ENCODE peak calls at places on chromosome 9, in eight cellular contexts. Q is stomach, B is sigmoid colon, C is spleen, M is H1, V is HepG2, Z is K562, X is Panc1. A is an unnamed sample. For H3K4me1, the result is how much of the 10 kb centered on the place peaks cover.

GRCh38 chr9:115604831-115605483 is 487.0 kb upstream of the TNC start:
- DNase-seq in M (no peak), C (no peak), Z (no peak), X (no peak), Q (no peak), V (no peak), B (no peak), A (no peak)

GRCh38 chr9:138100711-138101349 is 223.2 kb downstream of the CACNA1B start:
- DNase-seq in M (no peak), Q (peak), V (no peak), Z (peak), B (no peak), C (peak), X (no peak), A (no peak)

GRCh38 chr9:133226219-133227171 is 17.4 kb upstream of the OBP2B start:
- DNase-seq in X (no peak), Z (no peak), V (no peak), Q (peak), C (peak), M (no peak), B (peak), A (peak)

GRCh38 chr9:103991001-103991400 is 103.1 kb upstream of the SMC2 start:
- DNase-seq in Q (no peak), X (no peak), V (no peak), C (no peak), B (no peak), M (no peak), Z (no peak), A (no peak)

GRCh38 chr9:6552738-6553121 is 92.8 kb downstream of the GLDC start:
- DNase-seq in C (no peak), B (no peak), Q (no peak), Z (no peak), V (no peak), M (no peak), X (no peak), A (no peak)

GRCh38 chr9:137740311-137740710 is 121.5 kb downstream of the EHMT1 start:
- DNase-seq in V (no peak), M (no peak), Q (no peak), C (no peak), X (no peak), Z (no peak), B (peak), A (no peak)

GRCh38 chr9:92032891-92033290 is 82.3 kb downstream of the SPTLC1 start:
- DNase-seq in C (no peak), V (no peak), Q (no peak), Z (no peak), M (no peak), B (no peak), X (no peak), A (no peak)

GRCh38 chr9:15421532-15421931 is 1.1 kb upstream of the SNAPC3 start:
- DNase-seq in B (no peak), V (no peak), Z (no peak), X (no peak), Q (no peak), M (no peak), C (no peak), A (no peak)

GRCh38 chr9:23123048-23123632 is 676.5 kb downstream of the DMRTA1 start:
- DNase-seq in B (no peak), Q (no peak), V (peak), X (no peak), C (no peak), Z (no peak), M (peak), A (no peak)

GRCh38 chr9:93523518-93524144 is 52.8 kb upstream of the PHF2 start:
- DNase-seq in Q (no peak), C (no peak), M (no peak), X (no peak), Z (no peak), V (no peak), B (no peak), A (no peak)

GRCh38 chr9:99463144-99463543 is 241.1 kb downstream of the SEC61B start:
- DNase-seq in C (no peak), B (no peak), Q (no peak), Z (no peak), X (no peak), M (no peak), V (no peak), A (no peak)

GRCh38 chr9:124770359-124771020 is 621 bp downstream of the NR6A1 start:
- DNase-seq in X (no peak), V (no peak), Q (no peak), C (no peak), M (no peak), B (peak), Z (peak), A (no peak)

DNA sequence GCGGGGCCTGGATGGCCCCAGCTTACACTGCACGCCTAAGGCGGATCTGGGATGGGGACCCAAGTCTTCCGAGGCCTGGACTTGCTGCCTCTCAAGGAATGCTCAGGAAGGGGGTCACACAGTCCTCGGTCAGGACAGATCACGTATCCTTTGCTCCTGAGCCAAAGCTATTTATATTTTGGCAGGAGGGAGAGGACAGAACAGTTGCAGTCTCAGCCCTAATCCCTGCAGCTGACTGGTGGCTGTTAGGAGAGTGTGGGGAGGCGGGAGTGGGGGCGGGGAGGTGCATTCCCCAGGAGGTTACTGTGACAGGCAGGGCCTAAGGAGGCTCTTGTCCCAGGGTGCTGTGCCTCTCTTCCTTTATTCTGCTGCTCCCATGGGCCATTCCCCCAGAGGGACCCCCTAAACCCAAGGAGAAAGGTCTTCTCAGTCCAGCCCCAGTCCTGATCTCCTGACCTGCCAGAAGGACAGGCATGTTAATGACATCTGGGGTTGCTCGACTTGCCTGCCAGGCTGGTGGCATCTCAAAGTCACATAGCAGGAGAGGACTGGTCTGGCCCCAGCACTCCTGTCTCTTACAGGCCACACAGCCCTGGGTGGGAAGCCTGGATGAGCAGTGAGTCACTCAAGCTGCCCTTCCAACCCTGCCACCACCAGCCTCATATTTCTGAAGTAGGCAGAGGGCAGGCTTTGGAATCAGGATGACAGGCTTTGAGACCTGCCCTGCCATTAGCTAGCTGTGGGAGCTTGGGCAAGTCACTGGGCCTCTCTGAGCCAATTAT is 51.9 kb downstream of the COL27A1 start:
- DNase-seq in M (no peak), Q (no peak), C (peak), V (no peak), Z (no peak), X (no peak), B (peak), A (no peak)
- TF ChIP-seq POLR2AphosphoS5 in M (no peak), Q (no peak), C (no peak), V (no peak), Z (no peak), X (no peak), B (no peak), A (peak)

DNA sequence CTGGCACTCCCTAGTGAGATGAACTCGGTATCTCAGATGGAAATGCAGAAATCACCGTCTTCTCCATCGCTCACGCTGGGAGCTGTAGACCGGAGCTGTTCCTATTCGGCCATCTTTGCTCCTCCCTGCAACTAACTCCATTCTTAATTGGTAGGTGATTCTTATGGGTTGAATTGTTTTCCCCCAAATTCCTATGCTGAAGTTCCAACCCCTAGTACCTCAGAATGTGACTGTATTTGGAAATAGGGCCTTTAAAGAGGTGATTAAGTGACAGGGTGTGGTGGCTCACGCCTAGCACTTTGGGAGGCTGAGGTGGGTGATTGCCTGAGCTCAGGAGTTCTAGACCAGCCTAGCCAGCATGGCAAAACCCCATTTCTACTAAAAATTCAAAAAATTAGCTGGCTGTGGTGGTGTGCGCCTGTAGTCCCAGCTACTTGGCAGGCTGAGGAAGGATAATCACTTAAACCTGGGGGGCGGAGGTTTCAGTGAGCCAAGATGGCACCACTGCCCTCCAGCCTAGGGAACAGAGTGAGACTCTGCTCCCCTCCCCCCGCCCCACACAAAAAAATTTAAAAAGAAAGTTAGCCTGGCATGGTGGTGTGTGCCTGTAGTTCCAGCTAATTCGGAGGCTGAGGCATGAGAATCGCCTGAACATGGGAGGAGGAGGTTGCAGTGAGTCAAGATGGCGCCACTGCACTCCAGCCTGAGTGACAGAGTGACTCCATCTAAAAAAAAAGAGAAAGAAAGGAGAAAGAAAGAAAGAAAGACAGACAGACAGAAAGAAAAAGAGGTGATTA is 25.2 kb upstream of the FOCAD start:
- DNase-seq in Q (no peak), Z (no peak), V (no peak), B (no peak), C (no peak), X (no peak), M (no peak), A (no peak)
- H3K4me3 ChIP-seq in Q (peak), Z (peak), V (no peak), B (peak), C (peak), X (peak), M (peak), A (peak)

DNA sequence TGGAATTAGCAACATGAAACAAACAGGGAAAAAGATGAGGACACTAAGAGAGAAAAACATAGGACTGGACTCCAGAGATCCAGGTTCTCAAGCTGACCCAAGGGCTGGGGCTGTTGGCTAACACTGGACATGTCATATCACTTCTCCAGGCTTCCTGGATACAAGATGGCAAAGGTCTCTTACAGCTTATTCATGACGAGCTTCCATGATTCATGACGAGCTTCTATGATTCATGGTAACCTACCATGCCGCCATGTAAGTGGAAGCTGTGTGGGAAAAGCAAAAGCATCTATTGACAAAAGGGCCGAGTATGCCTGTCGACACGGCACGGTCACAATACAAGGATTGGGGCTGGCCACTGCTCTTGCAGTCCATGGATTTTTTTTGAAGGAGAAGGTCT is 77.8 kb downstream of the PTCH1 start:
- DNase-seq in V (no peak), X (no peak), C (no peak), B (no peak), Q (no peak), M (no peak), Z (no peak), A (no peak)
- H3K4me1 ChIP-seq in V (under half), X (under half), C (under half), B (under half), Q (under half), M (under half), Z (under half), A (under half)

DNA sequence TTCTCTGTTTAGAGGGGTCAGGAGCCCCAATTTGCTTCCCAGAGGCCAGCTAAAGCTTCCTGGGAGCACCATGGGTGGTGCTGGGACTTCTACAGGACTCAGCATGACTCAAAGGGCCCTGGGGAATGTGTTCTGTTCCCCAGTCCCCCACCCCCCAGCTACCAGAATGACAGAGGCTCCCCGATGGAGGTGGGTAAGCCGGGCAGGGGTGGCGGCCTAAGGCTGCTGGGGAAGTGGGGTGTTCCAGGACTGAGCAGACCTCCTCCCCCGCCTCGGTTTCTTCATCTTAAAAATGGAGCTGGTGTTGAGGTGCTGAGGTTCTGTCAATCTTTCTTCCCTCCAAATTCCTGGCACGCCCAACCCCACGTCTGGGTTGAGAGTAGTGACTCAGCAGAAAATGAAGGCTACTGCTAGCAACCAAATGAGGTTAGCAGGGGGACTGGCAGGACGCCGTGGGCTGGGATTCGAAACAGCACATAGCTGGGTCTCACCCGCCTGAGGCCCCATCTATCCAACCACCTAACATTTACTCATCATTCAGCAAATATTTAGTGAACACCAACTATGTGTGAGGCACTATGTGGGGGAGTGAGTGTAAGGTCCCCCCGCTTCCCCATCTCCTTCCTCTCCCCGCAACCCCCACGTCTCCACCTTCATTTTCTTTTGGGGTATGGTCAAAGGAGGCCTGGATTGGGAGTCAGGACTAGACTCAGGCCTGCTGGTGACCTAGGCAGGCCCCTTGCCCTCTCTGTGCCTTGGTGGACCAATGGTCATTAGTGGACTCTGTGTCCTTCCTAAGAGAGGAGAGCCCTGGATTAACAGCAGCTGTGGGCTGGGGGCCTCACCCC is 50.2 kb downstream of the C9orf50 start:
- DNase-seq in C (no peak), X (no peak), Z (peak), Q (peak), M (no peak), B (peak), V (peak), A (no peak)
- TF ChIP-seq POLR2AphosphoS5 in C (no peak), X (no peak), Z (no peak), Q (no peak), M (no peak), B (no peak), V (peak), A (no peak)

DNA sequence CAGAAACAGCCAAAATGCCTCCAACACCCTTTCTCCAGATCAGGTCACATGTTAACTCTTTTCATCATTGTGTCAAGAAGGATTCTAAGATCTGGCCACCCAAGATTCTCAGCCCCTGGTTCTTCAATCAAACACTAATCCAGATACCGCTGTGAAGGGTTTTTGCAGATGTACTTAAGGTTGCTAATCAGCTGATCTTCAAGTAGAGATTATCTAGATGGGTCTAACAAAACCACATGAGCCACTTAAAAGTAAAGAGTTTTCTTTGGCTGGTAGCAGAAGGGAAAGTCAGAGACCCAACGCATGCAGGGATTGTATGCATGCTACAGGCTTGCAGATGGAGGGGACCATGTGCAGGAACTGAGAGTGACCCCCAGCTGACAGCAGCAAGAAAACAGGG is 267.9 kb downstream of the CDK5RAP2 start:
- DNase-seq in B (no peak), V (no peak), X (no peak), Q (no peak), C (no peak), M (no peak), Z (no peak), A (no peak)
- H3K4me3 ChIP-seq in B (no peak), V (no peak), X (no peak), Q (no peak), C (no peak), M (no peak), Z (no peak), A (no peak)

DNA sequence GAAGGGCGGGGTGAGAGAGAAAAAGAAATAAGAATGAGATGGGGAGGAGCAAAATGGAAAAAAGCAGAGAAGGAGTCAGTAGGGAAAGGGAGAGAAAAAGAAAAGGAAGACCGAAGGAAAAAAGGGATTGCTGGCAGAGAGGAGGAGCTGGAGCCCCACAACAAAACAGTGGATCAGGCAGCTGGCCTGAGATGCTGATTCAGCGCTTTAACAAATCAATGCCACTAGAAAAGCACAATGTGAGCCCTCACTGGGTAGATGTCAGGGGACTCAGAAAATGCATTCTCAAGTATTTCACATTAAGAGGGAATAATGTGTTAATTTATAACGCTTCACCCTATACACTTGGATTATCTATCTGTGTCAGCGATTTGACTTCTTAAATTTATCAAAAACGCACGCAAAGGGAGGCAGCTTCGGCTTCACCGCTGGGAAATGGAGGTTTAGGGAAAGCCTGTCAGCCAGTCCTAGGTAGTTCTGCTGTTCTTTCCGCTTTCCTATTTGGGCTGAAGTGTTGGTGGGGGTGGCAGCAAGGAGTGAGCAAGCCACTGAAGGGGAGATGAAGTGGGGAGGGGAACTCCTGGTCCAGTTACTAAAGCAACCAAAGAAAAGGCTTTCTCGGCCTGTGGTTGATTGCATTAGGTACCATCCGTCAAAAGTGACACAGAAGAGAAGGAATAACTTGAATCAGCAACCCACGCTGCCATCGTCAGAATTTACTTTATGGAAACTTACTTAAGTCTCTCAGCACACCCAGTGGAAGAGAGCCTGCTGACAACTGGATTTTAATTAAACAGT is 161.6 kb downstream of the BNC2 start:
- DNase-seq in M (no peak), B (no peak), V (no peak), Q (no peak), X (no peak), C (no peak), Z (no peak), A (no peak)
- H3K4me1 ChIP-seq in M (under half), B (half or more), V (under half), Q (under half), X (under half), C (under half), Z (under half), A (under half)

GRCh38 chr9:126719677-126720435 is 85.0 kb upstream of the ZBTB43 start:
- DNase-seq in X (no peak), B (peak), V (peak), Q (peak), M (peak), Z (peak), C (peak), A (no peak)
- TF ChIP-seq POLR2AphosphoS5 in X (no peak), B (no peak), V (no peak), Q (no peak), M (peak), Z (no peak), C (peak), A (no peak)

GRCh38 chr9:33158555-33159057 is 8.5 kb downstream of the B4GALT1 start:
- DNase-seq in M (no peak), C (no peak), X (no peak), Q (no peak), V (no peak), B (no peak), Z (no peak), A (no peak)

GRCh38 chr9:33161011-33161588 is 6.0 kb downstream of the B4GALT1 start:
- DNase-seq in C (peak), Q (peak), B (peak), M (no peak), Z (peak), V (no peak), X (no peak), A (no peak)

GRCh38 chr9:33159760-33160127 is 7.4 kb downstream of the B4GALT1 start:
- DNase-seq in Z (no peak), M (no peak), Q (peak), C (peak), V (no peak), X (no peak), B (no peak), A (peak)

GRCh38 chr9:33157960-33158359 is 9.2 kb downstream of the B4GALT1 start:
- DNase-seq in V (no peak), B (no peak), X (no peak), C (no peak), M (no peak), Z (no peak), Q (no peak), A (peak)

DNA sequence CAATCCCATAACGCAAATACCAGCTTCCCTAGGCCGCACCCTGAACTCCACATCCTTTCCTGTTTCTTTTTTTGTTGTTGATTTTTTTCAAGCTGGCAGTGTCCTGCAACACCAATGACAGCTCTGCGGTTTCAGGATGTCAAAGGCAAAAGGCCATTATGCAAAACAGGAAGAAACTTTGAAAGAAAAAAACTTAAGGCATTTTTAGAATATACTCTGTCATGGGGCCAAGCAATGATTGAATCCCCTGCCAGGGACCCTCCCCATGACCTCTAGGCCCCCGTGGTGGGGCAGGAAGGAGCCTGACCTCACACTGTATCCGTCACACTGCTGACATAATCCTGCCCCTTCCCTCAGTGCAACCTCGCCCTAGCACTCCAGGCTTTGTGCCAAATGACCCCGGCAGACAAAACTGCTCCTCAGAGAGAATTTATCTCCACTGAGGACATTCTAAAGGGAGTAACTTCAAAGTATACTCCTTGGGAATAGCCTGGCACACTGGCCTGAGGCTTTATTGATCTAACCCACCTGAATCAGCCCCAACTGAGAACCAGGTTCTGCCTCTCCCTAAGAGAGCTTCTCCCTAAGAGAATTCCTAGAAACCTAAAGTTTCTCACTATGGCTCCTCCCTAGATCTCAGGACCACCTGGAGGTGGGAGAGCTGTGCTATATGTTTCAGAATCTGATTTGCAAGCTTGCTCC is 7.9 kb downstream of the B4GALT1 start:
- DNase-seq in B (peak), Z (peak), X (no peak), V (no peak), Q (no peak), C (peak), M (no peak), A (no peak)
- H3K4me3 ChIP-seq in B (no peak), Z (no peak), X (no peak), V (no peak), Q (no peak), C (no peak), M (no peak), A (no peak)

A was measured in vagina.